ENCODE peak calls at places on chromosomes 11 and 22, in five cellular contexts. M is T1000; K is AG10803; L is OCI-M1; E is stimulated activated naive CD4-positive, alpha-beta T cell. C is an unnamed sample.

GRCh38 chr22:43147821-43148220 is 3.5 kb upstream of the TSPO start:
- DNase-seq in K (no peak), E (no peak), M (no peak), L (peak), C (no peak)

GRCh38 chr11:65452806-65453490 is 30.4 kb downstream of the NEAT1 start:
- DNase-seq in K (peak), L (no peak), E (no peak), M (no peak), C (peak)

GRCh38 chr11:61061081-61061826 is 41.0 kb upstream of the CD5 start:
- DNase-seq in L (peak), K (peak), M (no peak), E (peak), C (peak)

GRCh38 chr11:12284321-12285050 is 92.9 kb upstream of the PARVA start:
- DNase-seq in E (no peak), L (no peak), M (no peak), K (peak), C (peak)

GRCh38 chr11:3613998-3614741 is 27.6 kb downstream of the ART5 start:
- DNase-seq in M (no peak), L (peak), E (no peak), K (no peak), C (no peak)

GRCh38 chr11:126601136-126601535 is 245.7 kb downstream of the ST3GAL4 start:
- DNase-seq in E (no peak), K (no peak), M (no peak), L (no peak), C (no peak)

GRCh38 chr11:65952052-65952521 is 6.8 kb downstream of the TSGA10IP start:
- DNase-seq in K (no peak), E (no peak), L (no peak), M (no peak), C (no peak)

GRCh38 chr22:42419328-42419881 is 12.8 kb downstream of the NFAM1 start:
- DNase-seq in E (no peak), K (no peak), L (no peak), M (no peak), C (no peak)

GRCh38 chr11:9132203-9132878 is 40.9 kb upstream of the SCUBE2 start:
- DNase-seq in M (no peak), K (no peak), L (no peak), E (no peak), C (peak)

GRCh38 chr11:19931141-19931767 is 218.6 kb downstream of the NAV2 start:
- DNase-seq in E (no peak), L (peak), K (peak), M (no peak), C (peak)

GRCh38 chr11:81870066-81870412 is 863.6 kb downstream of the FAM181B start:
- DNase-seq in M (no peak), K (no peak), L (no peak), E (no peak), C (no peak)

GRCh38 chr11:116750070-116750718 is 22.6 kb downstream of the BUD13 start:
- DNase-seq in L (no peak), M (no peak), E (no peak), K (no peak), C (no peak)

GRCh38 chr22:42895087-42895486 is 38.0 kb upstream of the ARFGAP3 start:
- DNase-seq in K (peak), M (no peak), E (peak), L (peak), C (no peak)